ENCODE peak calls at places on chromosomes 6 and 20, in six cellular contexts. S, N, M, B, Y and Z are unnamed samples.

GRCh38 chr6:160000280-160000704 is 31.4 kb downstream of the IGF2R start:
- DNase-seq in S (no peak), N (no peak), M (no peak), B (no peak), Y (no peak), Z (no peak)

GRCh38 chr6:17768388-17768787 is 61.7 kb upstream of the NUP153 start:
- DNase-seq in S (no peak), N (peak; percentile 64), M (no peak), B (no peak), Y (no peak), Z (no peak)

GRCh38 chr6:44621846-44622245 is 234.3 kb downstream of the CDC5L start:
- DNase-seq in S (no peak), N (peak; percentile 74), M (no peak), B (no peak), Y (peak; percentile 49), Z (no peak)

GRCh38 chr20:20360464-20360863 is 7.4 kb upstream of the INSM1 start:
- DNase-seq in S (peak; percentile 54), N (peak; percentile 85), M (peak; percentile 52), B (peak; percentile 43), Y (peak; percentile 51), Z (no peak)

GRCh38 chr20:61886721-61887658 is 178.7 kb downstream of the TAF4 start:
- DNase-seq in S (peak; percentile 77), N (peak; percentile 68), M (peak; percentile 75), B (no peak), Y (peak; percentile 28), Z (no peak)

GRCh38 chr20:37316116-37316774 is 26.8 kb downstream of the MANBAL start:
- DNase-seq in S (no peak), N (no peak), M (no peak), B (no peak), Y (no peak), Z (peak; percentile 62)

GRCh38 chr20:37968726-37969401 is 64.4 kb downstream of the TTI1 start:
- DNase-seq in S (no peak), N (no peak), M (peak; percentile 55), B (no peak), Y (no peak), Z (no peak)

GRCh38 chr6:148854086-148854485 is 107.3 kb downstream of the UST start:
- DNase-seq in S (no peak), N (no peak), M (no peak), B (no peak), Y (no peak), Z (no peak)

GRCh38 chr20:53677447-53678314 is 84.0 kb upstream of the ZNF217 start:
- DNase-seq in S (peak; percentile 32), N (peak; percentile 71), M (peak; percentile 42), B (no peak), Y (peak; percentile 30), Z (no peak)

GRCh38 chr20:32482251-32483220 is 102.6 kb downstream of the NOL4L start:
- DNase-seq in S (peak; percentile 67), N (peak; percentile 31), M (peak; percentile 68), B (no peak), Y (peak; percentile 51), Z (peak; percentile 46)

GRCh38 chr6:83546636-83547035 is 34.3 kb downstream of the PRSS35 start:
- DNase-seq in S (no peak), N (peak; percentile 58), M (no peak), B (no peak), Y (no peak), Z (no peak)

GRCh38 chr6:143099647-143100046 is 39.0 kb downstream of the AIG1 start:
- DNase-seq in S (no peak), N (no peak), M (no peak), B (no peak), Y (no peak), Z (no peak)

GRCh38 chr6:116316772-116317467 is 37.2 kb upstream of the TSPYL1 start:
- DNase-seq in S (no peak), N (no peak), M (no peak), B (no peak), Y (peak; percentile 2), Z (no peak)

GRCh38 chr6:37025621-37026466 is 20.4 kb downstream of the FGD2 start:
- DNase-seq in S (no peak), N (no peak), M (no peak), B (no peak), Y (no peak), Z (no peak)

GRCh38 chr20:24787621-24788020 is 161.4 kb upstream of the CST7 start:
- DNase-seq in S (no peak), N (no peak), M (no peak), B (no peak), Y (no peak), Z (no peak)

GRCh38 chr20:17558154-17558940 is 11.5 kb upstream of the DSTN start:
- DNase-seq in S (no peak), N (peak; percentile 92), M (peak; percentile 68), B (peak; percentile 59), Y (peak; percentile 38), Z (no peak)

GRCh38 chr6:18269253-18269652 is 4.9 kb upstream of the DEK start:
- DNase-seq in S (no peak), N (peak; percentile 34), M (no peak), B (no peak), Y (no peak), Z (no peak)

GRCh38 chr6:3939964-3940363 is 90.8 kb downstream of the FAM50B start:
- DNase-seq in S (no peak), N (peak; percentile 61), M (no peak), B (no peak), Y (no peak), Z (no peak)

GRCh38 chr6:53647437-53648094 is 18.0 kb downstream of the KLHL31 start:
- DNase-seq in S (no peak), N (peak; percentile 20), M (no peak), B (no peak), Y (no peak), Z (no peak)

GRCh38 chr6:7086488-7086887 is 21.3 kb upstream of the RREB1 start:
- DNase-seq in S (no peak), N (peak; percentile 31), M (no peak), B (no peak), Y (no peak), Z (peak; percentile 35)
- TF ChIP-seq CTCF in S (no peak), N (no peak), M (no peak), B (no peak), Y (no peak), Z (no peak)

DNA sequence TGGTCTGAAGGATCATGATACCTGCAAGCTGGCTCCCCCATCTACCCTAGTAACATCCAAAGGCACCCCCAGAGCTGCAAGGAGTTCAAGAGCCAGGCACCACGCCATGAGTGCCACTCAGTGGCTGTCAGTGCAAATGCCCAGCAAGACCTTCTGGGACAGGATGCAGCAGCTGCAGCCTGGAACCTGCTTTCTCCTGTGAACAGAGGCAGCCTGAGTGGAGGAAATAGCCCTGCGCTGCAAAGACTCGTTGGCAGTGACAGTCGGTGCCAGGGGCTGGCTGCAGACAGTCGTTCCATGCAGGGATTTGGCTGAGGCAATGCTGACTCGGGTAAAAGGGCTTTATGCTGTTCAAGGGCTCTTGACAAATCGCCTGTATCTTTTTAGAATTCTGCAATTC is 15.7 kb upstream of the SSTR4 start:
- DNase-seq in S (no peak), N (no peak), M (no peak), B (no peak), Y (peak; percentile 44), Z (no peak)
- TF ChIP-seq CTCF in S (no peak), N (no peak), M (no peak), B (no peak), Y (no peak), Z (no peak)

GRCh38 chr6:108133594-108134179 is 32.1 kb upstream of the NR2E1 start:
- DNase-seq in S (peak; percentile 86), N (peak; percentile 86), M (peak; percentile 94), B (peak; percentile 39), Y (peak; percentile 69), Z (peak; percentile 42)
- TF ChIP-seq CTCF in S (no peak), N (no peak), M (no peak), B (peak; percentile 8), Y (peak; percentile 36), Z (no peak)

GRCh38 chr6:5746392-5747140 is 260.2 kb downstream of the NRN1 start:
- DNase-seq in S (peak; percentile 46), N (no peak), M (peak; percentile 69), B (no peak), Y (no peak), Z (no peak)
- TF ChIP-seq CTCF in S (no peak), N (peak; percentile 37), M (peak; percentile 62), B (peak; percentile 28), Y (no peak), Z (no peak)

DNA sequence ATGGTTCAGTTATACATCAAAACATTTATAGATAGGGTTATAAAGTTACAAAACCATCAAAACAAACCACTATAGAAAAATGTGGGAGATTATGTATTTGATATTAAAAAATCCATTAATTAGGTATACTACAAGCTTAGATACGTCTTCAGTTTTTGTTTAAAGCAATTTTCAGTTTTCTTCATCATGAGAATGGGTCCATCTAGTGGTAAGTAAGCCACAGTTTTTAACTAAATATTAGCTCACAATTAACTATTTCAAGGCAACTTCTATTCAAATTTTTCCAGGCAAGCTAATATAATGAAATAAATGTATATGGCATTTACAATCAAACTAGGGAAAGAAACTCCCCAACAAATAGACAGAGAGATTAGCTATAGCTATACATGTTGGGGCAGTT is 44.4 kb downstream of the RNGTT start:
- DNase-seq in S (no peak), N (peak; percentile 39), M (no peak), B (no peak), Y (no peak), Z (no peak)
- TF ChIP-seq CTCF in S (peak; percentile 21), N (peak; percentile 49), M (peak; percentile 52), B (peak; percentile 33), Y (no peak), Z (no peak)

DNA sequence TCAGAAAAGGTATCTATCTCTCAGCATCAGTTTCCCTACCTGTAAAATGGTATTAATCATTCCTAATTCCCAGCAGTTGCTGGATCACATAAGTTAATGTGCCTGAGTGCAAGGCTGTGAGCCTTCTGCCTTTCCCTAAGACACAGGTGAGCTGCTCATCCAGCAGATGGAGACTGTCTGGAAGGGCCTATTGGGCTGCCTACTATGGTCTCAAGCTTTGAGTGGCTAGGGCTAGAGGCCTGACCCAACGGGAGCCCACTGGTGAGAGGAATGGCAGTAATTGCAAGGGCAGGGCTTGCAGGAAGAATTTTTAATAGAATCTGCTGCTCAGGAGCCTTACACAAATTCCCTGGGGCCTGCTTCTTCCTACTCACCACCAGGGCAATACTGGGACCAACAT is 4.3 kb downstream of the KHDC1 start:
- DNase-seq in S (no peak), N (no peak), M (peak; percentile 40), B (no peak), Y (no peak), Z (no peak)
- TF ChIP-seq CTCF in S (no peak), N (peak; percentile 6), M (peak; percentile 37), B (no peak), Y (no peak), Z (no peak)